ENCODE peak calls at places on chromosomes 4 and X, in five cellular contexts. One of them, this sample, is unnamed.

GRCh38 chr4:23889814-23890269 is at the start of gene PPARGC1A:
- DNase-seq in heart right ventricle: peak; percentile 69
- DNase-seq in cardiac fibroblast: peak; percentile 19
- DNase-seq in foreskin fibroblast: no peak
- DNase-seq in astrocyte of the spinal cord: peak; percentile 17
- DNase-seq in this sample: no peak

GRCh38 chrX:39534949-39535348 is 562.8 kb downstream of the BCOR start:
- DNase-seq in heart right ventricle: no peak
- DNase-seq in cardiac fibroblast: no peak
- DNase-seq in foreskin fibroblast: no peak
- DNase-seq in astrocyte of the spinal cord: no peak
- DNase-seq in this sample: no peak

GRCh38 chrX:51837926-51838325 is 55.5 kb upstream of the MAGED1 start:
- DNase-seq in heart right ventricle: peak; percentile 22
- DNase-seq in cardiac fibroblast: peak; percentile 35
- DNase-seq in foreskin fibroblast: peak; percentile 61
- DNase-seq in astrocyte of the spinal cord: peak; percentile 48
- DNase-seq in this sample: peak; percentile 2

GRCh38 chr4:7398104-7398423 is 36.7 kb downstream of the PSAPL1 start:
- DNase-seq in heart right ventricle: peak; percentile 59
- DNase-seq in cardiac fibroblast: peak; percentile 5
- DNase-seq in foreskin fibroblast: no peak
- DNase-seq in astrocyte of the spinal cord: peak; percentile 30
- DNase-seq in this sample: no peak

GRCh38 chr4:109012286-109012880 is 249.5 kb upstream of the ETNPPL start:
- DNase-seq in heart right ventricle: no peak
- DNase-seq in cardiac fibroblast: no peak
- DNase-seq in foreskin fibroblast: no peak
- DNase-seq in astrocyte of the spinal cord: no peak
- DNase-seq in this sample: no peak

GRCh38 chr4:76681996-76682395 is 215.9 kb downstream of the SOWAHB start:
- DNase-seq in heart right ventricle: no peak
- DNase-seq in cardiac fibroblast: no peak
- DNase-seq in foreskin fibroblast: no peak
- DNase-seq in astrocyte of the spinal cord: no peak
- DNase-seq in this sample: no peak

GRCh38 chr4:157957905-157958304 is 214.9 kb downstream of the GASK1B start:
- DNase-seq in heart right ventricle: no peak
- DNase-seq in cardiac fibroblast: no peak
- DNase-seq in foreskin fibroblast: no peak
- DNase-seq in astrocyte of the spinal cord: no peak
- DNase-seq in this sample: no peak

GRCh38 chr4:140069068-140069467 is 84.9 kb downstream of the MAML3 start:
- DNase-seq in heart right ventricle: no peak
- DNase-seq in cardiac fibroblast: peak; percentile 78
- DNase-seq in foreskin fibroblast: peak; percentile 64
- DNase-seq in astrocyte of the spinal cord: peak; percentile 32
- DNase-seq in this sample: no peak

GRCh38 chr4:123469245-123469644 is 72.7 kb downstream of the SPRY1 start:
- DNase-seq in heart right ventricle: no peak
- DNase-seq in cardiac fibroblast: no peak
- DNase-seq in foreskin fibroblast: no peak
- DNase-seq in astrocyte of the spinal cord: no peak
- DNase-seq in this sample: no peak

GRCh38 chr4:83189631-83190136 is 75.2 kb upstream of the PLAC8 start:
- DNase-seq in heart right ventricle: no peak
- DNase-seq in cardiac fibroblast: no peak
- DNase-seq in foreskin fibroblast: no peak
- DNase-seq in astrocyte of the spinal cord: no peak
- DNase-seq in this sample: no peak

GRCh38 chrX:134585446-134585845 is 72.8 kb downstream of the PLAC1 start:
- DNase-seq in heart right ventricle: no peak
- DNase-seq in cardiac fibroblast: no peak
- DNase-seq in foreskin fibroblast: no peak
- DNase-seq in astrocyte of the spinal cord: no peak
- DNase-seq in this sample: no peak

GRCh38 chr4:11914406-11914805 is 485.7 kb upstream of the HS3ST1 start:
- DNase-seq in heart right ventricle: peak; percentile 42
- DNase-seq in cardiac fibroblast: peak; percentile 87
- DNase-seq in foreskin fibroblast: no peak
- DNase-seq in astrocyte of the spinal cord: no peak
- DNase-seq in this sample: no peak

GRCh38 chr4:172596206-172596605 is 572.4 kb upstream of the GALNT7 start:
- DNase-seq in heart right ventricle: no peak
- DNase-seq in cardiac fibroblast: no peak
- DNase-seq in foreskin fibroblast: no peak
- DNase-seq in astrocyte of the spinal cord: no peak
- DNase-seq in this sample: no peak

GRCh38 chrX:140157611-140158010 is 192.3 kb upstream of the CXorf66 start:
- DNase-seq in heart right ventricle: no peak
- DNase-seq in cardiac fibroblast: peak; percentile 29
- DNase-seq in foreskin fibroblast: no peak
- DNase-seq in astrocyte of the spinal cord: peak; percentile 85
- DNase-seq in this sample: no peak

GRCh38 chr4:74418063-74418670 is 26.8 kb upstream of the AREG start:
- DNase-seq in heart right ventricle: peak; percentile 21
- DNase-seq in cardiac fibroblast: peak; percentile 94
- DNase-seq in foreskin fibroblast: peak; percentile 72
- DNase-seq in astrocyte of the spinal cord: peak; percentile 88
- DNase-seq in this sample: peak; percentile 34

DNA sequence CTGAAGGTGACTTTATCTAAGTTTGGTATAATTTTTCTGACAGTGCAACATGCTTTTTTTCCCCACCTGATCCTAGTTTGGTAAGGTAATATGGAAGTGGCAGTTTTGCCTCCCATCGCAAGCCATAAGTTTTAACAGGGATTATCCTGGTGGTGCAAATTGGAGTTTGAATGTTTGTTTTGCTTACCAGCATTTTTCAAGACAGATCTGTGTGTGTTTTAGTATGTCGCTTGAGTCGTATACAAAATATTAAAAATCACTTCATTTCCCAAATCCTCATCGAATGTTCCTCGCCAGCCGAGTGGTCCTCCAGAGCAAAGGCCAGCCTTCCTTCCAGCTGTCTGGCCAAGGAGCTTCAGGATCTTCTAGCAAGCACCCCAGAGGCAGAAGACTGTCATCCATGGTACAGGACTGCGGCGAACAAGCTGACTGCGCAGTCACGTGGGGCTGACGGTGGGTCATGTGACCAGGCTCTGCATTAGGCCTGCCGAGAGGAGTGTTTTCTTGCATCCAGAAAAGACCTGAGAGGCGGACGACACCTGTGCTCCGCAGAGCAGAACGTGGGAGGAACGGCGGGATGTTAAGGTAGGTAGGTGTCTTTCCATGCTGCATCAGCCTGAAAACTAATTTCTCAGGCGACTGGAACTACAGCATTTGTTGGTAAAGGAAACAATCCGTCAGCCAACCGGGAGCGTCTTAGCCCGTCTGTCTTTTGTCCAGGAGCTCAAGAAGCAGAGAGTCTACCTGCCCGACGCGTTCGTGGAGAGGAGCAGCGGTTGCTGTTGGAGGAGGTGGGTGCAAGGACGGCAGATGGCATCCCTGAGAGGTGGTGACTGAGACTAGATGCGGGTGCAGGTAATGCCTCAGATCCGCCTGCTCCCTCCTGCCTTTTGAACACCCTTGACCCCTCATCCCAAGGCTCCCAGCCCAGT is at the start of gene GPRASP3:
- DNase-seq in heart right ventricle: peak; percentile 70
- DNase-seq in cardiac fibroblast: peak; percentile 59
- DNase-seq in foreskin fibroblast: peak; percentile 50
- DNase-seq in astrocyte of the spinal cord: peak; percentile 77
- DNase-seq in this sample: peak; percentile 27
- H3K4me3 ChIP-seq in heart right ventricle: peak within 1 kb of the TSS; percentile 40
- H3K4me3 ChIP-seq in cardiac fibroblast: peak within 1 kb of the TSS; percentile 48
- H3K4me3 ChIP-seq in foreskin fibroblast: peak within 1 kb of the TSS; percentile 79
- H3K4me3 ChIP-seq in astrocyte of the spinal cord: peak within 1 kb of the TSS; percentile 61
- H3K4me3 ChIP-seq in this sample: peak within 1 kb of the TSS; percentile 61

GRCh38 chr4:78754872-78755271 is 21.3 kb upstream of the BMP2K start:
- DNase-seq in heart right ventricle: no peak
- DNase-seq in cardiac fibroblast: no peak
- DNase-seq in foreskin fibroblast: no peak
- DNase-seq in astrocyte of the spinal cord: no peak
- DNase-seq in this sample: no peak
- H3K4me3 ChIP-seq in heart right ventricle: no peak overlapping the region
- H3K4me3 ChIP-seq in cardiac fibroblast: no peak overlapping the region
- H3K4me3 ChIP-seq in foreskin fibroblast: no peak overlapping the region
- H3K4me3 ChIP-seq in astrocyte of the spinal cord: no peak overlapping the region
- H3K4me3 ChIP-seq in this sample: no peak overlapping the region

GRCh38 chr4:37244583-37245390 is at the start of gene NWD2:
- DNase-seq in heart right ventricle: no peak
- DNase-seq in cardiac fibroblast: peak; percentile 17
- DNase-seq in foreskin fibroblast: no peak
- DNase-seq in astrocyte of the spinal cord: peak; percentile 4
- DNase-seq in this sample: no peak
- H3K4me3 ChIP-seq in heart right ventricle: peak within 1 kb of the TSS; percentile 17
- H3K4me3 ChIP-seq in cardiac fibroblast: no peak within 1 kb of the TSS
- H3K4me3 ChIP-seq in foreskin fibroblast: no peak within 1 kb of the TSS
- H3K4me3 ChIP-seq in astrocyte of the spinal cord: no peak within 1 kb of the TSS
- H3K4me3 ChIP-seq in this sample: no peak within 1 kb of the TSS

DNA sequence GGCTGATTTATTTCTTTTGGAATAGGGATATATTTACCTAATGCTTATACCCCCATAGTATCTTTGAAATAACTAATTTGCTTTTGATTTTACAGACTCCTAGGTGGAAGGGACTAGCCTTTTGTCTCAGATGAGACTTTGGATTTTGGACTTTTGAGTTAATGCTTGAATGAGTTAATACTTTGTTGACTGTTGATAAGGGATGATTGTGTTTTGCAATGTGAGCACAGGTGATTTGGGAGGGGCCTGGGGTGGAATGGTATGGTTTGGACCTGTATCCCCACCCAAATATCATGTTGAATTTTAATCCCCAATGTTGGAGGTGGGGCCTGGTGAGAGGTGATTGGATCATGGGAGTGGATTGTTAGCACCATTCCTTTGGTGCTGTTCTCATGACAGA is 117.4 kb upstream of the ZC4H2 start:
- DNase-seq in heart right ventricle: no peak
- DNase-seq in cardiac fibroblast: no peak
- DNase-seq in foreskin fibroblast: no peak
- DNase-seq in astrocyte of the spinal cord: no peak
- DNase-seq in this sample: no peak
- H3K4me3 ChIP-seq in heart right ventricle: no peak overlapping the region
- H3K4me3 ChIP-seq in cardiac fibroblast: no peak overlapping the region
- H3K4me3 ChIP-seq in foreskin fibroblast: no peak overlapping the region
- H3K4me3 ChIP-seq in astrocyte of the spinal cord: no peak overlapping the region
- H3K4me3 ChIP-seq in this sample: no peak overlapping the region

GRCh38 chr4:36785965-36786364 is 458.6 kb upstream of the NWD2 start:
- DNase-seq in heart right ventricle: no peak
- DNase-seq in cardiac fibroblast: no peak
- DNase-seq in foreskin fibroblast: no peak
- DNase-seq in astrocyte of the spinal cord: no peak
- DNase-seq in this sample: no peak
- H3K4me3 ChIP-seq in heart right ventricle: no peak overlapping the region
- H3K4me3 ChIP-seq in cardiac fibroblast: no peak overlapping the region
- H3K4me3 ChIP-seq in foreskin fibroblast: no peak overlapping the region
- H3K4me3 ChIP-seq in astrocyte of the spinal cord: no peak overlapping the region
- H3K4me3 ChIP-seq in this sample: no peak overlapping the region

GRCh38 chr4:176307591-176307920 is 12.2 kb upstream of the SPCS3 start:
- DNase-seq in heart right ventricle: no peak
- DNase-seq in cardiac fibroblast: no peak
- DNase-seq in foreskin fibroblast: no peak
- DNase-seq in astrocyte of the spinal cord: no peak
- DNase-seq in this sample: no peak
- H3K4me3 ChIP-seq in heart right ventricle: no peak overlapping the region
- H3K4me3 ChIP-seq in cardiac fibroblast: no peak overlapping the region
- H3K4me3 ChIP-seq in foreskin fibroblast: no peak overlapping the region
- H3K4me3 ChIP-seq in astrocyte of the spinal cord: no peak overlapping the region
- H3K4me3 ChIP-seq in this sample: no peak overlapping the region

GRCh38 chr4:183878571-183878970 is 26.5 kb upstream of the STOX2 start:
- DNase-seq in heart right ventricle: no peak
- DNase-seq in cardiac fibroblast: no peak
- DNase-seq in foreskin fibroblast: no peak
- DNase-seq in astrocyte of the spinal cord: no peak
- DNase-seq in this sample: no peak

GRCh38 chr4:183873389-183874185 is 31.5 kb upstream of the STOX2 start:
- DNase-seq in heart right ventricle: no peak
- DNase-seq in cardiac fibroblast: no peak
- DNase-seq in foreskin fibroblast: no peak
- DNase-seq in astrocyte of the spinal cord: no peak
- DNase-seq in this sample: no peak

GRCh38 chr4:183875251-183875825 is 29.8 kb upstream of the STOX2 start:
- DNase-seq in heart right ventricle: no peak
- DNase-seq in cardiac fibroblast: no peak
- DNase-seq in foreskin fibroblast: no peak
- DNase-seq in astrocyte of the spinal cord: no peak
- DNase-seq in this sample: no peak

GRCh38 chr4:183872531-183872930 is 32.6 kb upstream of the STOX2 start:
- DNase-seq in heart right ventricle: peak; percentile 21
- DNase-seq in cardiac fibroblast: no peak
- DNase-seq in foreskin fibroblast: no peak
- DNase-seq in astrocyte of the spinal cord: no peak
- DNase-seq in this sample: no peak

DNA sequence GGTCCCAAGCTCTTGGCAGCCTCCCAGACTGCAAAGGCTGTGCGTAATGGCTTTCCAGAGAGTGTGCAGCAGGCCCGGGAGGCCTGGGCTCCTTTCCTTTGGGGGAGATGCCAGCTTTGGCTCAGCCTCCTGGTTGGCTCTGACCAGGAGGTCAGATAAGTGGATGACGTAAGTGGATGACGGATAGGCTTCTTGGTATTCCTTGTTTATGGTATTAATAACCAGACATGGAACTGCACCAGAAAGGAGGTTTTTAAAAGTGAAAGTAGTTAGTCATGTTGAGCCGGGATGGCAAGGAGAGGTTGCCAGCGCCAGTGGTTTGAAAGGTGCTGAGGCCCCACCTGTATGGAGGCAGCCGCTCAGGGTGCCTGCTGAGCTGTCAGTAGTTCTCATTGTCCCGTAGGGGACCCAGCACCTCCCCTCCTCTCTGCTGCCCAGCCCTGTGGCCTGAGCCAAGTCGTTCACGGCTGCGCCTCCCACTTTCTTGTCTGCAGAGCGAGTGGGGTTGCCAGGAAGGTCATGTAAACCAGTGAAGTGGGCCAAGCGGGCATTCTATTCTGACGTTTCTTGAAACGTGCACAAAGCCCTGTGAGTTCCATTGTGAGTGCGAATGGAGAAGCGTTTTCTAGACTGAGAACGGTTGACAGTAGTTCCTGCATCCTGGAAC is 28.7 kb upstream of the STOX2 start:
- DNase-seq in heart right ventricle: peak; percentile 88
- DNase-seq in cardiac fibroblast: peak; percentile 58
- DNase-seq in foreskin fibroblast: no peak
- DNase-seq in astrocyte of the spinal cord: peak; percentile 87
- DNase-seq in this sample: peak; percentile 23
- H3K4me3 ChIP-seq in heart right ventricle: peak overlapping the region; percentile 23
- H3K4me3 ChIP-seq in cardiac fibroblast: peak overlapping the region; percentile 35
- H3K4me3 ChIP-seq in foreskin fibroblast: no peak overlapping the region
- H3K4me3 ChIP-seq in astrocyte of the spinal cord: peak overlapping the region; percentile 37
- H3K4me3 ChIP-seq in this sample: peak overlapping the region; percentile 32

This sample was measured in AG09309.